ENCODE peak calls at places on chromosomes 4 and X, in four cellular contexts. F, W, Q and E are unnamed samples.

GRCh38 chrX:129529685-129530281 is 6.5 kb upstream of the SMARCA1 start:
- DNase-seq in F (peak; percentile 56), W (no peak), Q (no peak), E (no peak)

GRCh38 chrX:37871626-37872302 is 24.4 kb upstream of the DYNLT3 start:
- DNase-seq in F (peak; percentile 79), W (peak; percentile 87), Q (no peak), E (no peak)

GRCh38 chr4:85555210-85555609 is 80.3 kb downstream of the ARHGAP24 start:
- DNase-seq in F (no peak), W (no peak), Q (no peak), E (peak; percentile 18)

GRCh38 chr4:79598801-79599200 is 190.8 kb upstream of the GK2 start:
- DNase-seq in F (no peak), W (no peak), Q (peak; percentile 49), E (no peak)

GRCh38 chrX:13101439-13102139 is 57.2 kb upstream of the FAM9C start:
- DNase-seq in F (peak; percentile 90), W (no peak), Q (no peak), E (no peak)

GRCh38 chr4:10384974-10385373 is 72.3 kb downstream of the ZNF518B start:
- DNase-seq in F (no peak), W (no peak), Q (no peak), E (no peak)

GRCh38 chr4:8590546-8590880 is 2.1 kb upstream of the CPZ start:
- DNase-seq in F (no peak), W (peak; percentile 77), Q (no peak), E (no peak)

GRCh38 chrX:153884136-153885076 is 1.6 kb downstream of the L1CAM start:
- DNase-seq in F (no peak), W (no peak), Q (no peak), E (no peak)

GRCh38 chrX:94097852-94098251 is 423.8 kb downstream of the FAM133A start:
- DNase-seq in F (no peak), W (no peak), Q (no peak), E (no peak)

GRCh38 chr4:146590801-146591200 is 47.9 kb upstream of the POU4F2 start:
- DNase-seq in F (no peak), W (no peak), Q (no peak), E (no peak)

GRCh38 chrX:134625315-134625718 is 33.0 kb downstream of the PLAC1 start:
- DNase-seq in F (peak; percentile 49), W (no peak), Q (no peak), E (no peak)

GRCh38 chrX:142095816-142096215 is 109.3 kb downstream of the MAGEC2 start:
- DNase-seq in F (peak; percentile 0), W (no peak), Q (no peak), E (no peak)

GRCh38 chr4:138055890-138056289 is 186.3 kb downstream of the SLC7A11 start:
- DNase-seq in F (no peak), W (peak; percentile 52), Q (no peak), E (no peak)

GRCh38 chr4:1487761-1488160 is 81.5 kb upstream of the NKX1-1 start:
- DNase-seq in F (no peak), W (peak; percentile 56), Q (no peak), E (no peak)

GRCh38 chrX:109600114-109600710 is 24.8 kb downstream of the KCNE5 start:
- DNase-seq in F (peak; percentile 7), W (no peak), Q (no peak), E (no peak)

GRCh38 chr4:28469387-28469786 is 1608.7 kb downstream of the STIM2 start:
- DNase-seq in F (no peak), W (no peak), Q (no peak), E (no peak)

GRCh38 chrX:95318882-95319281 is 1365.8 kb upstream of the DIAPH2 start:
- DNase-seq in F (no peak), W (peak; percentile 50), Q (no peak), E (peak; percentile 3)
- TF ChIP-seq CTCF in F (no peak), W (peak; percentile 39), Q (no peak), E (no peak)

GRCh38 chrX:53236025-53236679 is 11.1 kb upstream of the KDM5C start:
- DNase-seq in F (no peak), W (no peak), Q (no peak), E (no peak)

GRCh38 chrX:53241558-53241957 is 16.6 kb upstream of the KDM5C start:
- DNase-seq in F (no peak), W (peak; percentile 30), Q (no peak), E (no peak)

GRCh38 chrX:53242310-53242709 is 17.3 kb upstream of the KDM5C start:
- DNase-seq in F (no peak), W (peak; percentile 15), Q (no peak), E (no peak)

GRCh38 chrX:53237056-53237455 is 12.0 kb upstream of the KDM5C start:
- DNase-seq in F (no peak), W (no peak), Q (no peak), E (no peak)

DNA sequence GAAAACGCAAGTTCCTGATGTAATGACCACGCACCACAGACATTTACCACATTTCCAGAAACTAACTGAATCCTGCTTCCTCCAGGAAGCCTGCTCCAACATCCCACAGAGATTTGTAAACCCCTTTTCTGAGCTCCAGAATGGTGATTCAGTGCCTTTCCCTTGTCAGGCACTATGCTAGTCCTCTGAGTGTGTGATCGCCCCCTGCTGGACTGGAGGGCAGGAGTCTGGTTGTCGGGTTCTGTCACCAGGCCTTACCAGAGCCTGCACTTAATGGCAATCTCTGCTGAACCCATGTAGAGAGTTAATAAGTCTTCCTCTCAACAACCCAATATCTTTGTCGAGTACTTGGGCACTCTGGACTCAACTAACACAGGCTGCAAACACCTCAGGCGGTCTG is 14.5 kb upstream of the KDM5C start:
- DNase-seq in F (no peak), W (peak; percentile 44), Q (no peak), E (peak; percentile 38)
- TF ChIP-seq CTCF in F (peak; percentile 2), W (peak; percentile 35), Q (no peak), E (no peak)

GRCh38 chr4:186584912-186585311 is 29.5 kb upstream of the MTNR1A start:
- DNase-seq in F (peak; percentile 50), W (no peak), Q (no peak), E (no peak)

GRCh38 chr4:186588503-186588902 is 33.1 kb upstream of the MTNR1A start:
- DNase-seq in F (no peak), W (no peak), Q (no peak), E (no peak)

GRCh38 chr4:186591651-186592050 is 36.3 kb upstream of the MTNR1A start:
- DNase-seq in F (no peak), W (no peak), Q (no peak), E (no peak)

GRCh38 chr4:186586190-186586589 is 30.8 kb upstream of the MTNR1A start:
- DNase-seq in F (peak; percentile 22), W (no peak), Q (no peak), E (no peak)

DNA sequence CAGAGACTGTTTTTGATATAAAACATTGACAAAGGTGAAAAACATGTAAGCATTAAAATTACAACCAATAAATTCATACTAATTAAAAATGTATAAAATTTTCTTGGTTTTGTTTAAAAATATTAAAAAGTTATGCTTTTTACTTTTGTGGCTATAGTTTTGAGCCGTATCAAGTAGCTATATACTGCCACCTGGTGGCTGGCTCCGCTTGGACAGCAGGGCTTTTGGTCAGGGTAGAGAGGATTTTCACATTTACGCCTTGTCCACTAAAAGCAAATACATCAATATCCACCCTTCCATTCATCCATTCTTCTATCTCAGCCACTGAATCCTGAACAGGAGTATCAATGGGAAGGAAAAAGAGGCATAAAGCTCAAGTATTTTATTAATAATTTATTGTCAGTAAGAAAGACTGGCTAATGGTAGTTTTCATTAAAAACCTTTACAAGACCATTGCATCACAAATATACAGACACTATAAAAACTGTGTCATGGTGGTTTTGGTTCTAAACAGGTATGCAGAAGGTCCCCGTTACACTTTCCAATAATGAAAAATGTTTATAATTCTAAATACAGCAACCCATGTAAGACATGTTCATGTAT is 32.1 kb upstream of the MTNR1A start:
- DNase-seq in F (peak; percentile 81), W (no peak), Q (peak; percentile 56), E (peak; percentile 49)
- TF ChIP-seq CTCF in F (peak; percentile 92), W (peak; percentile 91), Q (peak; percentile 95), E (peak; percentile 88)

GRCh38 chr4:178577933-178578332 is 1135.7 kb upstream of the AGA start:
- DNase-seq in F (no peak), W (no peak), Q (no peak), E (no peak)
- TF ChIP-seq CTCF in F (no peak), W (no peak), Q (no peak), E (peak; percentile 18)

DNA sequence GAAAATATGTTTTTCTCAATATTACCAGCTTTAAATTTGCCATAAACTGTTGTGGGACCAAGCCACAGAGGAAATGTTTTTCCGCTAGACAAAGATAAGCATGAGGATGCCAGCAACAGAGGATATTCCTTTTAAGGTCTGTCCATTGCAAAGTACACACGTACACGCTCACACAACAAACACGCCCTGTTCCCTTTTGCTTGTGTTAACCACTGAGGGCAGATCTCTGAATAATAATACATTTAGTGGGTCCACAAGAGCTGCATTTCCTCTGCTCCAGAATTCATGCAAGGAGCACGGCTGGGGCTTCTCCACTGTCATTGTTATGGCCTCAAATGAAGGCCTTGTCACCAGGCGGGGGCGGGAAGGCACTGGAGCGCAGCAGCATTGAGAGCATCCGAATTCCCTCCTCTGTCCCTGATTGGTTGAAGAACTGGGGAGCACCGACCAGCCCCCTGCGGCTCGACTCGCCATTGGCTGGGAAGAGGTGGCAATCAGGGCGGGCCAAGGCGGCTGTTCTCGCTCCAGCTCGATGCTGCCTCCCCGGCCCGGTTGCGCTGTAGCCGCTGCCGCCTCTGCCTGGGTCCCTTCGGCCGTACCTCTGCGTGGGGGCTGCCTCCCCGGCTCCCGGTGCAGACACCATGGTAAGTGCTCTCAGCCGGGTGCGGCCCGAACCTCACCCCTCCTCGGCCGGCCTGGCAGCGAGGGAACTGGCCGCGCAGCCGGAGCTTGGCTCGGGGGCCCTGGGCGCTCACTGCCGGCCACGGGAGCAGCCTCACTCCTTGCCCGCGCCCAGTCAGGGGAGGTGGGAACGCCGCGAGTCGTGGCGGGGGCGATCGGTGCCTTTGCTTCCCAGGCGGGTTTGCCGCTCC is at the start of gene GUCY1B1:
- DNase-seq in F (peak; percentile 93), W (peak; percentile 99), Q (peak; percentile 98), E (peak; percentile 97)
- TF ChIP-seq CTCF in F (peak; percentile 29), W (peak; percentile 18), Q (peak; percentile 47), E (no peak)

DNA sequence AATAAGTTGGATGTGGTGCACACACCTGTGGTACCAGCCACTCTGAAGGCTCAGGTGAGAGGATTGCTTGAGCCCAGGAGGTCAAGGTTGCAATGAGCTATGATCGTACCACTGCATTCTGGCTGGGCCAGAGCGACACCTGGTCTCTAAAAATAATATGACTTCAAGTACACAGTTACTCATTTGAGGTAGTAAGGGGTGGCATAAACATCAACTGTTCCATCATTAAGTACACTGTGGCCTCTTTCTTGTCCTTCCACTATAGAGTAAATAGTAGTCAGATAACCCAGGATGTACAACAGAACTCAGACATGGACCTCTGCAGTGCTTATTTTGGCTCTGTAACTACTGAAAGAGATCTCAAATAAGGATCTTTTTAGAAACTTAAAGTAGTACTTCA is 10.6 kb downstream of the FAM9B start:
- DNase-seq in F (no peak), W (no peak), Q (no peak), E (no peak)
- TF ChIP-seq CTCF in F (no peak), W (no peak), Q (no peak), E (no peak)